ENCODE peak calls at places on chromosomes 4 and X, in five cellular contexts. C is psoas muscle, H is breast epithelium, U is brain microvascular endothelial cell, T is ovary. X is an unnamed sample. For H3K27me3, the result is how much of the 10 kb centered on the place peaks cover.

GRCh38 chrX:14936561-14936960 is 63.3 kb downstream of the MOSPD2 start:
- DNase-seq in C (no peak), H (no peak), U (peak), T (no peak), X (no peak)

GRCh38 chr4:26083987-26084386 is 170.0 kb downstream of the SMIM20 start:
- DNase-seq in C (peak), H (no peak), U (peak), T (no peak), X (no peak)

GRCh38 chr4:123776267-123776666 is 379.7 kb downstream of the SPRY1 start:
- DNase-seq in C (no peak), H (no peak), U (no peak), T (no peak), X (no peak)

GRCh38 chr4:15385515-15385914 is 42.3 kb upstream of the C1QTNF7 start:
- DNase-seq in C (no peak), H (no peak), U (no peak), T (no peak), X (no peak)

GRCh38 chr4:94673961-94674360 is 83.8 kb upstream of the BMPR1B start:
- DNase-seq in C (no peak), H (no peak), U (no peak), T (no peak), X (no peak)

GRCh38 chr4:6180841-6181631 is 19.3 kb downstream of the JAKMIP1 start:
- DNase-seq in C (no peak), H (no peak), U (no peak), T (no peak), X (no peak)

GRCh38 chrX:136336623-136337022 is 35.9 kb downstream of the ADGRG4 start:
- DNase-seq in C (no peak), H (no peak), U (no peak), T (no peak), X (no peak)

GRCh38 chr4:123874044-123874443 is 477.4 kb downstream of the SPRY1 start:
- DNase-seq in C (no peak), H (no peak), U (no peak), T (no peak), X (no peak)

GRCh38 chr4:79255793-79256192 is 70.1 kb downstream of the NAA11 start:
- DNase-seq in C (no peak), H (no peak), U (no peak), T (no peak), X (no peak)

GRCh38 chr4:19159874-19160273 is 1091.8 kb upstream of the SLIT2 start:
- DNase-seq in C (no peak), H (no peak), U (no peak), T (no peak), X (no peak)

GRCh38 chrX:75295641-75296040 is 21.8 kb downstream of the UPRT start:
- DNase-seq in C (no peak), H (no peak), U (no peak), T (no peak), X (no peak)

GRCh38 chrX:75297508-75297907 is 23.6 kb downstream of the UPRT start:
- DNase-seq in C (no peak), H (no peak), U (no peak), T (no peak), X (no peak)

GRCh38 chrX:75291611-75292010 is 17.7 kb downstream of the UPRT start:
- DNase-seq in C (no peak), H (no peak), U (no peak), T (no peak), X (no peak)
- H3K27me3 ChIP-seq in C (under half), H (under half), U (under half), T (under half), X (under half)

GRCh38 chrX:141760761-141761160 is 62.2 kb upstream of the SPANXD start:
- DNase-seq in C (no peak), H (no peak), U (no peak), T (no peak), X (no peak)
- H3K27me3 ChIP-seq in C (under half), H (under half), U (under half), T (under half), X (under half)

GRCh38 chrX:122626871-122627270 is 557.2 kb upstream of the GRIA3 start:
- DNase-seq in C (no peak), H (no peak), U (no peak), T (no peak), X (no peak)
- H3K27me3 ChIP-seq in C (under half), H (under half), U (under half), T (under half), X (under half)

DNA sequence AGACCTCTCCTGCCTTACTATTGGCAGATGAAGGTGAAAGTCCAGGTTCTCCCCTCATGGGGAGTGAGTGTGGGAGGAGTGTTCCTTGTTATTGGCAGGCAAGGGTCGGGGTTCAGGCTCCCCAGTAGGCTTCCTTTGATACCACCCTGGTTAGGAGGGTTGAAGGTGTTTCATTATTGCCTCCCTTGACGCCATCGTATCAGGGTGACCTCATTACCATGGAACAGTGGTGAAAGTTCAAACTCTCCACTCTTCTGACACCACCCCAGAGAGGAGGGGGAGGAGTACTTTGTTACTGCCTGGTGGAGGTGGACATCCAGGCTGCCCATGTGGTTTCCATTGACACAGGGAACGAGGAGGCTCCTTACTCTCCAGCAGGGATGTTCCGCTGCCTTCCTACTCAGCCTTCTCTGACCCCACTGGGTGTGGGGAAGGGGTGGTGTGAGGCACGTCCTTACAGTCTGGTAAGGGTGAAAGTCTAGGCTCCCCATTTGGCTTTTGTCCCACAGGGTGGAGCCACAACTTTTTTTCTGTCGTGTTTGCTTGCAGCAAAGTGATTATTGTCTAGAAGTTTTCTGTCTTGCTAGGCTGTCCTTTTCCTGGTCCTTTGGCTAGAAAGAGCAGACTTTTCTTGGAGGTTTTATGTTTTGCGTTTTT is 37.2 kb upstream of the USP9X start:
- DNase-seq in C (no peak), H (no peak), U (no peak), T (no peak), X (no peak)
- H3K27me3 ChIP-seq in C (under half), H (under half), U (under half), T (under half), X (under half)

DNA sequence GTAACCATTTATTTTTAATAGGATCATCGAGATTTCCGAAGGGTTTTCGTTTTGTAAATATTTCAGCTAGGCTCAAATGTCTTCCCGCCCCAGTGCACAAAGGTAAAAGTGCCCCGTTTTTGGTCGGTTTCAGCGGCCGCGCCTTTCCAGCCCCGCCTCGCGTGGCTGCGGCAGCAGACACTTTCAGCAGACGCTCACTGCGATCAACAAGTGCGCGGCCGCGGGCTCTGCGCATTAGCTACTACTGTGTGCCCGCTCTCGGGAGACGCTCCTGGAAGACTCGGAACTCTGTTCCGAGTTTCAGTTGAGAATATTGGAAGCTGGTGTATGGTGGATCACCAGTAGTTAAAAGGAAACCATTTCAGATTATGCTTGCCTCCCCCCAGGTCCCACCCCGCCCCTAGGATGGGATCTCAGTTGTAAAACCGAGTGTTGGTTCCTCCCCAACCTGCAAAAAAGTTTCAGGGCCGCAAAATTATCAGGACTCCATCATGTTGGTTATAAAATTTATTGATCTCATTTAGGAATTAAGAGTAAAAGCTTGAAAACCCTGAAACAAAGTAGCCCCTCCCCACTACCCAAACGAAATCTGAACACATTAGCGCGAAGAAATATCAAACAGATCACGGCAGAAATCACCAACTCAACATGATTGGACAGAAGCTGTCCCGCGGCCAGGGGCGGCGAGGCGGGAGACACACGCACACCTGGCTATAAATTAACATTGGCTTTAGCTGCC is 2.2 kb downstream of the SOX3 start:
- DNase-seq in C (no peak), H (no peak), U (no peak), T (no peak), X (no peak)
- H3K27me3 ChIP-seq in C (under half), H (under half), U (under half), T (under half), X (under half)

GRCh38 chrX:153647461-153648357 is 706 bp downstream of the DUSP9 start:
- DNase-seq in C (no peak), H (peak), U (no peak), T (peak), X (no peak)
- H3K27me3 ChIP-seq in C (under half), H (under half), U (under half), T (under half), X (under half)

GRCh38 chrX:129585143-129585542 is 45.1 kb downstream of the OCRL start:
- DNase-seq in C (no peak), H (no peak), U (no peak), T (no peak), X (no peak)
- H3K27me3 ChIP-seq in C (under half), H (under half), U (under half), T (under half), X (under half)

GRCh38 chrX:132093239-132093860 is 34.5 kb downstream of the FRMD7 start:
- DNase-seq in C (no peak), H (no peak), U (no peak), T (no peak), X (no peak)
- H3K27me3 ChIP-seq in C (under half), H (under half), U (under half), T (under half), X (under half)

GRCh38 chr4:37245391-37245954 is 930 bp downstream of the NWD2 start:
- DNase-seq in C (no peak), H (no peak), U (no peak), T (no peak), X (no peak)

GRCh38 chr4:37244583-37245390 is at the start of gene NWD2:
- DNase-seq in C (no peak), H (no peak), U (no peak), T (no peak), X (no peak)

GRCh38 chr4:37243061-37243460 is 1.5 kb upstream of the NWD2 start:
- DNase-seq in C (no peak), H (no peak), U (no peak), T (no peak), X (no peak)

GRCh38 chr4:37243722-37244582 is 591 bp upstream of the NWD2 start:
- DNase-seq in C (no peak), H (no peak), U (no peak), T (no peak), X (no peak)

GRCh38 chr4:37241646-37242045 is 2.9 kb upstream of the NWD2 start:
- DNase-seq in C (no peak), H (no peak), U (no peak), T (no peak), X (no peak)
- H3K27me3 ChIP-seq in C (under half), H (under half), U (under half), T (under half), X (under half)